ENCODE peak calls at places on chromosomes 7 and 10, in eight cellular contexts. U is hypothalamus; G is endothelial cell; I is AG20443; D is ureter; L is cardiac muscle cell; Y is activated CD8-positive, alpha-beta T cell treated with anti-CD3 and anti-CD28 coated beads for 36 hours; F is kidney tubule cell. O is an unnamed sample.
A peak's percentile ranks its signal among the peaks of the same experiment; 100 is the strongest.

GRCh38 chr10:123568751-123569150 is 97.4 kb upstream of the GPR26 start:
- DNase-seq in U (no peak), G (no peak), I (no peak), D (no peak), L (no peak), Y (no peak), F (no peak), O (no peak)

GRCh38 chr10:97889461-97890265 is 40.0 kb downstream of the GOLGA7B start:
- DNase-seq in U (no peak), G (no peak), I (no peak), D (no peak), L (no peak), Y (peak; percentile 50), F (peak; percentile 99), O (peak; percentile 28)

GRCh38 chr7:6436385-6436685 is 11.4 kb downstream of the DAGLB start:
- DNase-seq in U (peak; percentile 16), G (no peak), I (no peak), D (no peak), L (no peak), Y (peak; percentile 80), F (no peak), O (peak; percentile 12)

GRCh38 chr7:137081694-137082093 is 213.2 kb downstream of the CHRM2 start:
- DNase-seq in U (no peak), G (no peak), I (peak; percentile 74), D (peak; percentile 52), L (peak; percentile 43), Y (no peak), F (no peak), O (no peak)

GRCh38 chr10:17026686-17027485 is 102.7 kb downstream of the CUBN start:
- DNase-seq in U (no peak), G (no peak), I (peak; percentile 13), D (no peak), L (no peak), Y (peak; percentile 87), F (no peak), O (no peak)

GRCh38 chr7:37342665-37343471 is 105.8 kb downstream of the ELMO1 start:
- DNase-seq in U (no peak), G (peak; percentile 10), I (no peak), D (no peak), L (no peak), Y (peak; percentile 86), F (no peak), O (peak; percentile 80)

GRCh38 chr7:123872908-123873307 is 27.9 kb downstream of the HYAL4 start:
- DNase-seq in U (no peak), G (no peak), I (no peak), D (no peak), L (no peak), Y (no peak), F (no peak), O (no peak)

GRCh38 chr10:77586719-77587423 is 50.7 kb downstream of the KCNMA1 start:
- DNase-seq in U (no peak), G (no peak), I (peak; percentile 78), D (peak; percentile 54), L (no peak), Y (no peak), F (no peak), O (no peak)

GRCh38 chr7:131546583-131547111 is 9.8 kb downstream of the PODXL start:
- DNase-seq in U (no peak), G (peak; percentile 70), I (peak; percentile 54), D (no peak), L (peak; percentile 52), Y (peak; percentile 74), F (no peak), O (peak; percentile 65)

GRCh38 chr10:92695679-92696605 is 6.2 kb downstream of the HHEX start:
- DNase-seq in U (no peak), G (peak; percentile 50), I (peak; percentile 84), D (no peak), L (peak; percentile 23), Y (no peak), F (peak; percentile 58), O (no peak)

GRCh38 chr7:98366562-98366938 is 34.3 kb downstream of the BAIAP2L1 start:
- DNase-seq in U (no peak), G (no peak), I (no peak), D (no peak), L (no peak), Y (no peak), F (no peak), O (no peak)

GRCh38 chr10:133457100-133457841 is 3.5 kb downstream of the SCART1 start:
- DNase-seq in U (no peak), G (no peak), I (no peak), D (peak; percentile 33), L (no peak), Y (no peak), F (no peak), O (no peak)

GRCh38 chr7:124263232-124263827 is 230.5 kb upstream of the TMEM229A start:
- DNase-seq in U (no peak), G (no peak), I (no peak), D (no peak), L (no peak), Y (peak; percentile 22), F (peak; percentile 75), O (no peak)

GRCh38 chr7:78090616-78091015 is 292.0 kb downstream of the PHTF2 start:
- DNase-seq in U (no peak), G (no peak), I (peak; percentile 21), D (no peak), L (no peak), Y (no peak), F (no peak), O (no peak)

GRCh38 chr7:114530074-114530611 is 115.5 kb downstream of the FOXP2 start:
- DNase-seq in U (no peak), G (no peak), I (peak; percentile 9), D (no peak), L (no peak), Y (no peak), F (no peak), O (no peak)